ENCODE peak calls at places on chromosome 4, in four cellular contexts. M, E, Y and T are unnamed samples.

GRCh38 chr4:152843476-152844107 is 63.8 kb downstream of the ARFIP1 start:
- DNase-seq in M (no peak), Y (no peak), E (no peak), T (no peak)

GRCh38 chr4:147136783-147137182 is 191.1 kb upstream of the TTC29 start:
- DNase-seq in M (no peak), Y (no peak), E (no peak), T (no peak)

GRCh38 chr4:186191266-186192067 is at the start of gene CYP4V2:
- DNase-seq in Y (peak), E (peak), M (peak), T (peak)

GRCh38 chr4:131426023-131426758 is 1722.9 kb upstream of the PCDH10 start:
- DNase-seq in Y (no peak), E (no peak), M (no peak), T (no peak)

GRCh38 chr4:22932326-22932725 is 239.6 kb downstream of the GBA3 start:
- DNase-seq in E (no peak), Y (no peak), M (no peak), T (no peak)

GRCh38 chr4:144174401-144175067 is 34.0 kb upstream of the GYPA start:
- DNase-seq in M (no peak), Y (no peak), E (no peak), T (peak)

GRCh38 chr4:955161-955921 is 18.0 kb downstream of the DGKQ start:
- DNase-seq in M (peak), Y (no peak), E (no peak), T (no peak)

GRCh38 chr4:20323991-20324390 is 72.3 kb downstream of the SLIT2 start:
- DNase-seq in M (no peak), E (no peak), Y (no peak), T (no peak)

GRCh38 chr4:15336410-15337184 is 91.2 kb upstream of the C1QTNF7 start:
- DNase-seq in E (no peak), M (no peak), Y (no peak), T (peak)

GRCh38 chr4:8699063-8699385 is 106.5 kb downstream of the CPZ start:
- DNase-seq in E (no peak), Y (no peak), M (peak), T (no peak)

GRCh38 chr4:8280158-8280875 is 10.8 kb downstream of the HTRA3 start:
- DNase-seq in M (no peak), Y (no peak), E (no peak), T (no peak)

GRCh38 chr4:95466791-95467190 is 82.0 kb downstream of the UNC5C start:
- DNase-seq in E (no peak), M (no peak), Y (no peak), T (peak)

GRCh38 chr4:48178931-48179330 is 44.9 kb upstream of the TXK start:
- DNase-seq in E (no peak), Y (no peak), M (no peak), T (peak)

GRCh38 chr4:153573881-153574807 is 108.0 kb downstream of the TMEM131L start:
- DNase-seq in E (peak), Y (peak), M (no peak), T (peak)

GRCh38 chr4:154707877-154708276 is 35.9 kb upstream of the LRAT start:
- DNase-seq in Y (no peak), E (no peak), M (no peak), T (no peak)

GRCh38 chr4:137961051-137961438 is 281.1 kb downstream of the SLC7A11 start:
- DNase-seq in E (no peak), Y (no peak), M (no peak), T (peak)

GRCh38 chr4:188178276-188178675 is 39.0 kb downstream of the TRIML1 start:
- DNase-seq in M (no peak), E (no peak), Y (no peak), T (no peak)

GRCh38 chr4:109675181-109675580 is 28.1 kb downstream of the CASP6 start:
- DNase-seq in Y (no peak), E (no peak), M (no peak), T (no peak)

GRCh38 chr4:110904435-110905050 is 281.7 kb upstream of the PITX2 start:
- DNase-seq in E (no peak), Y (no peak), M (no peak), T (no peak)